ENCODE peak calls at places on chromosomes 2 and 18, in five cellular contexts. C, U, E, Q and M are unnamed samples.
A peak's percentile ranks its signal among the peaks of the same experiment; 100 is the strongest.

GRCh38 chr2:121694398-121695178 is 42.1 kb downstream of the NIFK start:
- DNase-seq in C (peak; percentile 76), U (no peak), E (no peak), Q (no peak), M (no peak)

GRCh38 chr2:204869142-204869823 is 324.0 kb downstream of the PARD3B start:
- DNase-seq in C (no peak), U (no peak), E (no peak), Q (no peak), M (no peak)

GRCh38 chr2:85706604-85707296 is 12.6 kb downstream of the GNLY start:
- DNase-seq in C (no peak), U (no peak), E (no peak), Q (no peak), M (no peak)

GRCh38 chr2:100243671-100244030 is 78.7 kb downstream of the LONRF2 start:
- DNase-seq in C (peak; percentile 9), U (no peak), E (no peak), Q (no peak), M (no peak)

GRCh38 chr2:127641133-127641532 is 4.8 kb upstream of the GPR17 start:
- DNase-seq in C (no peak), U (no peak), E (no peak), Q (no peak), M (no peak)

GRCh38 chr2:138779451-138780440 is at the start of gene NXPH2:
- DNase-seq in C (peak; percentile 84), U (no peak), E (no peak), Q (no peak), M (peak; percentile 28)

GRCh38 chr18:44973282-44973681 is 292.6 kb downstream of the SETBP1 start:
- DNase-seq in C (peak; percentile 67), U (no peak), E (no peak), Q (no peak), M (peak; percentile 20)

GRCh38 chr2:162072181-162072702 is 1.8 kb downstream of the DPP4 start:
- DNase-seq in C (no peak), U (no peak), E (no peak), Q (no peak), M (peak; percentile 10)

GRCh38 chr2:45851576-45852304 is 200.3 kb downstream of the PRKCE start:
- DNase-seq in C (no peak), U (no peak), E (no peak), Q (no peak), M (peak; percentile 25)

GRCh38 chr2:207505728-207506127 is 24.0 kb upstream of the CREB1 start:
- DNase-seq in C (no peak), U (no peak), E (no peak), Q (no peak), M (no peak)

GRCh38 chr18:76490701-76491171 is 4.3 kb downstream of the ZNF516 start:
- DNase-seq in C (peak; percentile 86), U (peak; percentile 63), E (peak; percentile 21), Q (no peak), M (peak; percentile 79)

GRCh38 chr18:48183613-48184012 is 225.6 kb downstream of the ZBTB7C start:
- DNase-seq in C (no peak), U (no peak), E (no peak), Q (no peak), M (no peak)

GRCh38 chr2:24856791-24857211 is 63.2 kb downstream of the ADCY3 start:
- DNase-seq in C (no peak), U (no peak), E (no peak), Q (no peak), M (no peak)

GRCh38 chr2:9663008-9663879 is 32.4 kb upstream of the YWHAQ start:
- DNase-seq in C (no peak), U (no peak), E (no peak), Q (no peak), M (no peak)

GRCh38 chr2:172173307-172173706 is 70.6 kb upstream of the DLX2 start:
- DNase-seq in C (no peak), U (no peak), E (no peak), Q (no peak), M (no peak)

GRCh38 chr2:200713003-200713703 is 98.6 kb upstream of the BZW1 start:
- DNase-seq in C (peak; percentile 88), U (peak; percentile 88), E (peak; percentile 89), Q (peak; percentile 96), M (peak; percentile 100)

GRCh38 chr2:170212625-170213280 is 34.8 kb downstream of the MYO3B start:
- DNase-seq in C (peak; percentile 56), U (no peak), E (no peak), Q (no peak), M (no peak)

GRCh38 chr2:68912732-68913131 is 40.0 kb downstream of the GKN2 start:
- DNase-seq in C (no peak), U (no peak), E (no peak), Q (no peak), M (no peak)

GRCh38 chr18:74856967-74857366 is 259.3 kb downstream of the ZNF407 start:
- DNase-seq in C (no peak), U (no peak), E (no peak), Q (no peak), M (no peak)

GRCh38 chr2:226564667-226565066 is 235.0 kb downstream of the IRS1 start:
- DNase-seq in C (no peak), U (no peak), E (no peak), Q (no peak), M (no peak)

GRCh38 chr2:230713331-230714121 is 884 bp downstream of the CAB39 start:
- DNase-seq in C (peak; percentile 80), U (peak; percentile 2), E (peak; percentile 22), Q (no peak), M (peak; percentile 57)

GRCh38 chr2:20588918-20589871 is 61.7 kb downstream of the HS1BP3 start:
- DNase-seq in C (peak; percentile 33), U (no peak), E (no peak), Q (no peak), M (no peak)

GRCh38 chr2:199977984-199978415 is 22.6 kb downstream of the MAIP1 start:
- DNase-seq in C (no peak), U (no peak), E (no peak), Q (no peak), M (peak; percentile 43)

GRCh38 chr18:22165603-22166069 is 3.8 kb upstream of the GATA6 start:
- DNase-seq in C (peak; percentile 60), U (no peak), E (no peak), Q (no peak), M (no peak)

GRCh38 chr2:162591403-162592083 is 247.0 kb downstream of the KCNH7 start:
- DNase-seq in C (no peak), U (no peak), E (no peak), Q (no peak), M (no peak)

GRCh38 chr2:188512456-188512855 is 220.8 kb downstream of the GULP1 start:
- DNase-seq in C (no peak), U (no peak), E (no peak), Q (peak; percentile 48), M (peak; percentile 89)

GRCh38 chr2:157932480-157933205 is 56.5 kb upstream of the ACVR1 start:
- DNase-seq in C (peak; percentile 82), U (no peak), E (no peak), Q (no peak), M (peak; percentile 33)